ENCODE peak calls at places on chromosomes 11 and 22, in four cellular contexts. F, E, G and Q are unnamed samples.
A peak's percentile ranks its signal among the peaks of the same experiment; 100 is the strongest.

GRCh38 chr11:47775240-47775869 is 8.2 kb upstream of the FNBP4 start:
- DNase-seq in G (no peak), F (no peak), E (no peak), Q (no peak)

GRCh38 chr11:70312401-70313357 is 42.2 kb downstream of the PPFIA1 start:
- DNase-seq in E (no peak), G (no peak), F (no peak), Q (no peak)

GRCh38 chr11:117923773-117924172 is 5.4 kb downstream of the TMPRSS13 start:
- DNase-seq in G (no peak), F (no peak), E (peak; percentile 8), Q (no peak)

GRCh38 chr11:16815047-16815767 is 76.8 kb downstream of the C11orf58 start:
- DNase-seq in F (peak; percentile 42), E (peak; percentile 76), G (peak; percentile 50), Q (no peak)

GRCh38 chr11:108713076-108713790 is 48.4 kb downstream of the DDX10 start:
- DNase-seq in F (no peak), E (peak; percentile 36), G (no peak), Q (no peak)

GRCh38 chr22:23800297-23801237 is 13.8 kb downstream of the SMARCB1 start:
- DNase-seq in G (no peak), F (no peak), E (no peak), Q (no peak)

GRCh38 chr22:23915230-23915754 is 21.1 kb downstream of the MIF start:
- DNase-seq in G (no peak), F (no peak), E (no peak), Q (no peak)

GRCh38 chr11:129894281-129895125 is 875 bp downstream of the NFRKB start:
- DNase-seq in F (no peak), G (no peak), E (peak; percentile 59), Q (no peak)

GRCh38 chr11:33893711-33894401 is 2.0 kb upstream of the LMO2 start:
- DNase-seq in G (no peak), E (no peak), F (no peak), Q (no peak)

GRCh38 chr11:84594602-84595001 is 1032.5 kb downstream of the DLG2 start:
- DNase-seq in G (no peak), F (no peak), E (no peak), Q (no peak)

GRCh38 chr11:44716256-44716655 is 10.5 kb upstream of the TSPAN18 start:
- DNase-seq in E (no peak), G (no peak), F (no peak), Q (no peak)

GRCh38 chr11:225734-226453 is 10.2 kb downstream of the SIRT3 start:
- DNase-seq in G (no peak), F (no peak), E (peak; percentile 62), Q (no peak)

GRCh38 chr11:70176940-70177689 is 26.0 kb upstream of the FADD start:
- DNase-seq in G (no peak), F (no peak), E (peak; percentile 49), Q (no peak)

GRCh38 chr11:68028802-68029475 is 1.5 kb upstream of the NDUFS8 start:
- DNase-seq in F (no peak), G (no peak), E (peak; percentile 84), Q (no peak)

GRCh38 chr11:105720096-105720495 is 110.2 kb downstream of the GRIA4 start:
- DNase-seq in F (no peak), E (no peak), G (no peak), Q (no peak)

GRCh38 chr11:112615238-112615637 is 346.0 kb upstream of the NCAM1 start:
- DNase-seq in F (no peak), G (no peak), E (no peak), Q (no peak)

GRCh38 chr11:27401280-27401679 is 38.3 kb upstream of the CCDC34 start:
- DNase-seq in F (no peak), G (no peak), E (no peak), Q (no peak)

GRCh38 chr11:106937113-106937512 is 81.2 kb downstream of the GUCY1A2 start:
- DNase-seq in G (no peak), E (peak; percentile 34), F (no peak), Q (no peak)

GRCh38 chr22:46328066-46328465 is 7.4 kb upstream of the TRMU start:
- DNase-seq in E (no peak), F (no peak), G (no peak), Q (no peak)

GRCh38 chr11:22728600-22729394 is 62.4 kb downstream of the GAS2 start:
- DNase-seq in E (no peak), F (no peak), G (no peak), Q (no peak)

GRCh38 chr11:67027483-67027930 is 4.6 kb downstream of the SYT12 start:
- DNase-seq in E (no peak), G (no peak), F (no peak), Q (no peak)

GRCh38 chr22:46047841-46048595 is 71.1 kb upstream of the WNT7B start:
- DNase-seq in G (no peak), E (peak; percentile 79), F (no peak), Q (no peak)

GRCh38 chr11:108654994-108655631 is 9.8 kb upstream of the DDX10 start:
- DNase-seq in F (no peak), G (no peak), E (peak; percentile 87), Q (no peak)

GRCh38 chr11:67436459-67437081 is 912 bp downstream of the PTPRCAP start:
- DNase-seq in G (no peak), E (no peak), F (no peak), Q (no peak)

GRCh38 chr11:82980292-82980691 is 78.8 kb downstream of the DDIAS start:
- DNase-seq in E (peak; percentile 84), F (no peak), G (no peak), Q (peak; percentile 50)

GRCh38 chr11:96254854-96255253 is 88.1 kb downstream of the MAML2 start:
- DNase-seq in E (no peak), F (no peak), G (no peak), Q (no peak)

GRCh38 chr11:128299132-128299726 is 288.1 kb downstream of the ETS1 start:
- DNase-seq in E (peak; percentile 75), F (no peak), G (no peak), Q (peak; percentile 85)

GRCh38 chr11:65624931-65625627 is 9.5 kb downstream of the PCNX3 start:
- DNase-seq in G (no peak), F (no peak), E (no peak), Q (no peak)

GRCh38 chr22:43277987-43278601 is 65.1 kb downstream of the SCUBE1 start:
- DNase-seq in G (no peak), E (no peak), F (no peak), Q (no peak)

GRCh38 chr22:46617250-46618103 is 2.7 kb upstream of the GRAMD4 start:
- DNase-seq in F (no peak), G (no peak), E (peak; percentile 46), Q (no peak)

GRCh38 chr11:91608662-91609061 is 616.0 kb upstream of the FAT3 start:
- DNase-seq in G (no peak), F (no peak), E (no peak), Q (peak; percentile 50)

GRCh38 chr11:103807806-103808205 is 228.6 kb upstream of the DDI1 start:
- DNase-seq in G (no peak), E (peak; percentile 58), F (no peak), Q (no peak)

GRCh38 chr11:62132188-62132587 is 8.4 kb downstream of the INCENP start:
- DNase-seq in G (no peak), F (no peak), E (peak; percentile 45), Q (no peak)

GRCh38 chr22:44895296-44896055 is 114.3 kb downstream of the PHF21B start:
- DNase-seq in F (no peak), G (no peak), E (no peak), Q (no peak)

GRCh38 chr11:120216426-120217102 is 5.7 kb downstream of the OAF start:
- DNase-seq in F (no peak), G (no peak), E (no peak), Q (no peak)
- H3K4me3 ChIP-seq in F (no peak overlapping the region), G (no peak overlapping the region), E (no peak overlapping the region), Q (no peak overlapping the region)

DNA sequence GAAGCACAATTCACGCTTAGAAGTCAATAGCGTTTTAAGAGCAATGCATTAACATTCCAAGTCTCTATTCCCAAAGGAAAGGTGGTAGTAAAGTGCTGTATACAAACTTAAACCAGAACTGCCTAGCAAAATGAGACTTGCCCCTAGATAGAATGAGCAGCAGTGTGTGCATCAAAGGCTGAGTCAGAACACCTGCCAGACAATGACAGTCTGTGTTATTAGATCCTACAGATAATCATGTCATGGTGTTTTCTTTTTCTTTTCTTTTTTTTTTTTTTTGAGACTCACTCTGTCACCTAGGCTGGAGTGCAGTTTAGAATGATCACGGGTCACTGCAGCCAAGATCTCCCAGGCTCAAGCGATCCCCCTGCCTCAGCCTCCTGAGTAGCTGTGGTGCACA is 1.6 kb downstream of the RTCB start:
- DNase-seq in F (no peak), E (peak; percentile 23), G (no peak), Q (no peak)
- H3K4me3 ChIP-seq in F (no peak overlapping the region), E (peak overlapping the region; percentile 88), G (peak overlapping the region; percentile 96), Q (peak overlapping the region; percentile 97)

GRCh38 chr22:21455334-21456089 is 11.7 kb upstream of the TMEM191C start:
- DNase-seq in E (no peak), F (no peak), G (no peak), Q (no peak)

GRCh38 chr22:21451545-21452520 is 15.4 kb upstream of the TMEM191C start:
- DNase-seq in G (peak; percentile 11), E (no peak), F (no peak), Q (no peak)

DNA sequence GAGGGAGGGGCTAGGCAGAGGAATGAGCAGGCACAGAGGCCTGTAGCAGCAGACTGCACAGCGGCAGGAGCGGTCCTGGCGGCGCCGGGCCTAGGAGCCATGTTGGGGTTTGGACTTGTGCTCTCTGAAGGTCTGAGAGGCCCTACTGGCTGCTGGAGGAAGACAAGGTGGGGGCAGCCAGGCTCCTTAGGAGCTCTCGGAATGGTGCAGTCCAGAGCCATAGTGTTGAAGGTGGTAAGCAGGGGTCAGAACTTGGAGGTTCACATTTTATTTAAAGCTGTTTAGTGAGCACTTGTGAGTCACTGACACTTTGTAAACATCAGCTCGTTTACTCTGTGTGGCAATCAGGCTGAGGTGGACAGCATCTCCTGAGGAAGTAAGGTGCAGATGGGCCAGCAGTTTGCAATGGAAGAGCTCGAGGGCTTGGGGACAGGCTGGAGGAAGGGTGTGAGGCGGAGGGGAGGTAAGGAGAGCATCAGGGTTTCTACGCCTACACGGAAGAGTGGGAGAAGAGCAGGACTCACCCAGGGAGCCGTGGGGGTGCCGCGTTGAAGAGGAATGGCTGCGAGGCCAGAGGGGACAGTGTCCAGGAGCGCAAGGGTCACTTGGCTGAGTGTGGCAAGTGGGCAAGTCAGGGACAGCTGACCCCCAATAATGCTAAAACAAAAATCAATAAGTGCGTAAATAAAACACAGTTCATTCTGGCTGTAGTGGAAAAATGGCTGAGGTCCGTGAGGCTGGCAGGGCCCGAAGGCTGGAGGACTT is 10.0 kb upstream of the TMEM191C start:
- DNase-seq in G (no peak), F (no peak), E (no peak), Q (no peak)
- H3K4me3 ChIP-seq in G (no peak overlapping the region), F (no peak overlapping the region), E (no peak overlapping the region), Q (no peak overlapping the region)

DNA sequence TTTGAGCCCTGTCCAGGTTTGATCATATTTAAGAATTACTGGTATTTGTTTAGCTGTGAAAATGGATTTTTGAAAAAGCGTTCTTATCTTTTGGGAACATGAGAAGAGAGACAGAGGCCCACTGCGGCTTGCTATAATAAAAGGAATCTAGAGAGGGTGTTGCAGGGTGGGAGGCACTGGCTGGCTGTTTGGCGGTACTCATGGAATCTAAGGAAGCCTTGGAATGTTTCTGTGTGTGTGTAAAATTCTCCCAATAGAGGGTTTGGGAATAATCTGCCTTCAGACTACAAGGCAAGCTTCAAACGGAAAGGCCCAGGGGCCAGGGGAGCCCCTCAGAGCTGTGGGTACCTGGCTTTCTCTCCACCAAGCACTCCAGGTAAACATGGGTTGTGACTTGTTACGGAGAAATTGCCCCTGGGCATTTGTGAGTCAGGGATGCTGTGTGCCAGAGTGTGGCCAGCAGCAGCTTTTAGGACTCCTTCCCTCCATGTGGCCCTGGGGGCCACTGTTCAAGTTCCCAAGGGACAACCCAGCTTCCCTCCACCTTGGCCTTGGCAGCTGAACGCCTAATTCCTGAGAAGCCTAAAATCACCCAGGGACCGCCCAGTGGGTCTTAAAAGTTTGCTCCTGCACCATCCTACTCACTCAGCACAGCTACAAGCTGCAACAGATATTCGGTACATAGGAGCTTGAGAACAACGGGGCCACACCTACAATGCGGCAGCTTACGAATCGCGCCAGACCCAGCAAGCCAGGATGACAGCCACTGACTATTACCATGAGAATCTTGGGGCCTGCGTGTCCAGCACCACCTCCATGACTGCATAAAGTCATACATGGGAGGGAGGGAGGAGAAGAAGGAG is 14.1 kb upstream of the SYT8 start:
- DNase-seq in F (no peak), G (no peak), E (peak; percentile 27), Q (no peak)
- H3K4me3 ChIP-seq in F (no peak overlapping the region), G (no peak overlapping the region), E (no peak overlapping the region), Q (no peak overlapping the region)